ENCODE peak calls at places on chromosomes 3 and 15, in seven cellular contexts. One of them, this sample, is unnamed.

GRCh38 chr15:38531509-38531908 is 33.1 kb downstream of the RASGRP1 start:
- DNase-seq in SK-N-SH: no peak
- DNase-seq in GM12878: no peak
- DNase-seq in HCT116: no peak
- DNase-seq in H1: no peak
- DNase-seq in HepG2: no peak
- DNase-seq in K562: no peak
- DNase-seq in this sample: no peak

GRCh38 chr3:111764645-111765091 is 94.4 kb upstream of the PHLDB2 start:
- DNase-seq in HepG2: peak; percentile 72
- DNase-seq in GM12878: no peak
- DNase-seq in SK-N-SH: no peak
- DNase-seq in HCT116: peak; percentile 52
- DNase-seq in H1: no peak
- DNase-seq in K562: no peak
- DNase-seq in this sample: no peak

GRCh38 chr3:112111785-112112402 is 21.2 kb downstream of the GCSAM start:
- DNase-seq in HCT116: peak; percentile 46
- DNase-seq in K562: peak; percentile 47
- DNase-seq in GM12878: no peak
- DNase-seq in H1: no peak
- DNase-seq in HepG2: peak; percentile 33
- DNase-seq in SK-N-SH: peak; percentile 70
- DNase-seq in this sample: peak; percentile 77

GRCh38 chr3:147195896-147196295 is 210.4 kb downstream of the ZIC4 start:
- DNase-seq in K562: no peak
- DNase-seq in HCT116: no peak
- DNase-seq in H1: no peak
- DNase-seq in HepG2: no peak
- DNase-seq in GM12878: no peak
- DNase-seq in SK-N-SH: no peak
- DNase-seq in this sample: no peak

GRCh38 chr3:50370594-50370993 is 11.3 kb upstream of the TMEM115 start:
- DNase-seq in HCT116: no peak
- DNase-seq in K562: no peak
- DNase-seq in SK-N-SH: peak; percentile 78
- DNase-seq in H1: no peak
- DNase-seq in GM12878: no peak
- DNase-seq in HepG2: no peak
- DNase-seq in this sample: no peak

GRCh38 chr3:7565574-7565973 is 704.7 kb downstream of the GRM7 start:
- DNase-seq in HepG2: no peak
- DNase-seq in SK-N-SH: no peak
- DNase-seq in H1: no peak
- DNase-seq in HCT116: no peak
- DNase-seq in GM12878: no peak
- DNase-seq in K562: no peak
- DNase-seq in this sample: no peak

GRCh38 chr3:185756477-185756876 is 68.4 kb downstream of the IGF2BP2 start:
- DNase-seq in SK-N-SH: no peak
- DNase-seq in K562: no peak
- DNase-seq in HCT116: no peak
- DNase-seq in HepG2: no peak
- DNase-seq in GM12878: no peak
- DNase-seq in H1: no peak
- DNase-seq in this sample: no peak

GRCh38 chr15:45180201-45180600 is 7.6 kb downstream of the SHF start:
- DNase-seq in K562: no peak
- DNase-seq in HepG2: no peak
- DNase-seq in H1: no peak
- DNase-seq in SK-N-SH: peak; percentile 5
- DNase-seq in HCT116: no peak
- DNase-seq in GM12878: no peak
- DNase-seq in this sample: no peak

GRCh38 chr3:20185733-20186599 is at the start of gene SGO1:
- DNase-seq in SK-N-SH: peak; percentile 96
- DNase-seq in GM12878: peak; percentile 97
- DNase-seq in HepG2: peak; percentile 94
- DNase-seq in HCT116: peak; percentile 95
- DNase-seq in H1: peak; percentile 99
- DNase-seq in K562: peak; percentile 99
- DNase-seq in this sample: peak; percentile 89

GRCh38 chr3:49610881-49611280 is 56.6 kb downstream of the BSN start:
- DNase-seq in K562: no peak
- DNase-seq in HCT116: no peak
- DNase-seq in GM12878: no peak
- DNase-seq in HepG2: peak; percentile 24
- DNase-seq in H1: no peak
- DNase-seq in SK-N-SH: no peak
- DNase-seq in this sample: no peak

GRCh38 chr3:15629860-15630597 is 28.5 kb downstream of the BTD start:
- DNase-seq in GM12878: peak; percentile 83
- DNase-seq in K562: peak; percentile 72
- DNase-seq in H1: no peak
- DNase-seq in SK-N-SH: peak; percentile 76
- DNase-seq in HepG2: peak; percentile 62
- DNase-seq in HCT116: peak; percentile 70
- DNase-seq in this sample: peak; percentile 84

GRCh38 chr3:49165771-49166751 is at the start of gene CCDC71:
- DNase-seq in GM12878: peak; percentile 20
- DNase-seq in SK-N-SH: peak; percentile 97
- DNase-seq in HCT116: peak; percentile 18
- DNase-seq in HepG2: peak; percentile 43
- DNase-seq in H1: peak; percentile 90
- DNase-seq in K562: peak; percentile 81
- DNase-seq in this sample: peak; percentile 69

GRCh38 chr3:143686638-143687197 is 161.6 kb downstream of the SLC9A9 start:
- DNase-seq in SK-N-SH: no peak
- DNase-seq in K562: no peak
- DNase-seq in HepG2: no peak
- DNase-seq in HCT116: no peak
- DNase-seq in H1: no peak
- DNase-seq in GM12878: no peak
- DNase-seq in this sample: no peak

GRCh38 chr15:55389276-55389631 is 18.9 kb downstream of the CCPG1 start:
- DNase-seq in H1: no peak
- DNase-seq in SK-N-SH: no peak
- DNase-seq in K562: no peak
- DNase-seq in GM12878: no peak
- DNase-seq in HepG2: no peak
- DNase-seq in HCT116: no peak
- DNase-seq in this sample: no peak

GRCh38 chr15:72967836-72968530 is 84.3 kb upstream of the NEO1 start:
- DNase-seq in K562: no peak
- DNase-seq in HepG2: no peak
- DNase-seq in SK-N-SH: no peak
- DNase-seq in HCT116: no peak
- DNase-seq in H1: no peak
- DNase-seq in GM12878: no peak
- DNase-seq in this sample: no peak

GRCh38 chr15:72967397-72967796 is 84.9 kb upstream of the NEO1 start:
- DNase-seq in HCT116: no peak
- DNase-seq in HepG2: no peak
- DNase-seq in SK-N-SH: no peak
- DNase-seq in GM12878: no peak
- DNase-seq in H1: no peak
- DNase-seq in K562: no peak
- DNase-seq in this sample: no peak

GRCh38 chr15:72965671-72966070 is 86.6 kb upstream of the NEO1 start:
- DNase-seq in H1: no peak
- DNase-seq in K562: no peak
- DNase-seq in SK-N-SH: no peak
- DNase-seq in HepG2: no peak
- DNase-seq in HCT116: no peak
- DNase-seq in GM12878: no peak
- DNase-seq in this sample: no peak

GRCh38 chr15:72968531-72968922 is 83.7 kb upstream of the NEO1 start:
- DNase-seq in H1: no peak
- DNase-seq in GM12878: no peak
- DNase-seq in K562: no peak
- DNase-seq in HepG2: no peak
- DNase-seq in SK-N-SH: no peak
- DNase-seq in HCT116: no peak
- DNase-seq in this sample: no peak

DNA sequence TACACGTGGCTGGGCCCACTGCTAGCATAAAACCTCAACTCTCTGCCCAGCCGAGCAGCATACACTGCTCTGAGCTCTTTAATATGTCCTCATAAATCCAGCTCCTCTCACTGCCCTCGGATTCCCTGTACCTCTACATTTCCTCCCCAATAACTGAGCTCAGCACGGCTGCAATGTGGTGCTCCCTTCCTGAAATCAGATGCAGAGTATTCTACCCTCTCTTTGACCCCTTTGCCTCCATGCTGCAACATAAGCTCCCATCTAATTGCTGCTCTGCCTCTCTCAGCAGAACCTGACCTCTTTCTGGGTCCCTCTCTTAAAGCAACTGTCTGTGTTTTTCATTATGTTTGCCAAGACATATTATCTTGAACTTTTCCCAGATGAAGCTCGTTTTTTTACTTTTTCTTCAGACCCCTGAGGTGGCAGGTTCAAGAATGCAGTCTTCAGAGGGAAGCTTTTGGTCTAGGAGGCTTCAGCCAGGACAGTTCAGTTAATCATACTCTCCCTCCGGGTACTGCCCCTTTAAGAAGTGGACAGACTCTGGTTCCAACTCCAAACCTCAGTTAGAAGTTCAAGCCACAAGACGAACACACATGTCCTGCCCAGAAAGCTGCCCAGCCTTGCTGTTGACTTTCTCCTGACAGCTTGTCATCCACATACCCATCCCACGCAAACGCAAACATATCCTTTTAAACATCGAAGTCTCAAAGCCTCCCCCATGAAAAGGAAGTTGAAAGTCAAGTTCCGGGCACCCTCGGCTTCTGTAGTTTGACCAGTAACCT is 81.1 kb upstream of the NEO1 start:
- DNase-seq in HepG2: no peak
- DNase-seq in GM12878: no peak
- DNase-seq in H1: no peak
- DNase-seq in HCT116: no peak
- DNase-seq in K562: no peak
- DNase-seq in SK-N-SH: no peak
- DNase-seq in this sample: no peak
- TF ChIP-seq JUND in HepG2: no peak
- TF ChIP-seq JUND in GM12878: no peak
- TF ChIP-seq JUND in H1: no peak
- TF ChIP-seq JUND in HCT116: no peak
- TF ChIP-seq JUND in K562: no peak
- TF ChIP-seq JUND in SK-N-SH: no peak
- TF ChIP-seq JUND in this sample: no peak

DNA sequence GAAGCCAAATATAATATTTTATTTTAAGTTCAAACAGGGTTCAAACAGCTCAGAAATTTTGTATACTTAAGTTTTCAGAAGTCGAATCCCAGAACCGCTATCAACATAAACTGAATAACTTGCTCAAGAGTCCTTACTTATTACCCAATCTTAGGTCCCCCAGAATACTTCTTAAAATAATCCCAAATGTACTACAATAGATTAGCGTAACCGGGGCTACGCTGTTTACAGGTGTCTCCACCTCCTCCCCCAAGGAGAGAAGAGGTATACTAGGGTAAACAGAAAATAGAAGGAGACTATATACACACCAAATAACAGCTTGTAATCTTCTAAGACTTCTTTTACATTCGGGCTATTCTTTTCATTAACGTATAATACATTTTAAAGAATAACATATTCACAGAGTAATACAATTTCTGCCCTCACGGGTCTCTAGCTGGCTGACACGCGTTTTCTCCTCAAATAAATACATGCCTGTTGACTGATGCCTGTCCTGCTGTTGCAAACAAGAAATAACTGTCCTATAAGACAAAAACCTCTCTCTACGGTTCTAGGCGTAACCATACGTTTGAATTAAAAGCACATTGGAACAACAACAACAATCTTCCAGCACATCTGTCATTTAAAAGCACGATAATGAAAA is 1.3 kb downstream of the DENND4A start:
- DNase-seq in HepG2: no peak
- DNase-seq in H1: no peak
- DNase-seq in SK-N-SH: peak; percentile 35
- DNase-seq in HCT116: no peak
- DNase-seq in GM12878: no peak
- DNase-seq in K562: no peak
- DNase-seq in this sample: no peak
- TF ChIP-seq JUND in HepG2: no peak
- TF ChIP-seq JUND in H1: no peak
- TF ChIP-seq JUND in SK-N-SH: no peak
- TF ChIP-seq JUND in HCT116: no peak
- TF ChIP-seq JUND in GM12878: no peak
- TF ChIP-seq JUND in K562: no peak
- TF ChIP-seq JUND in this sample: no peak

GRCh38 chr3:127820871-127821853 is 1.2 kb downstream of the MGLL start:
- DNase-seq in GM12878: no peak
- DNase-seq in H1: no peak
- DNase-seq in HepG2: no peak
- DNase-seq in SK-N-SH: no peak
- DNase-seq in K562: peak; percentile 29
- DNase-seq in HCT116: no peak
- DNase-seq in this sample: peak; percentile 82

GRCh38 chr3:127819656-127820055 is 2.7 kb downstream of the MGLL start:
- DNase-seq in H1: no peak
- DNase-seq in SK-N-SH: no peak
- DNase-seq in HCT116: no peak
- DNase-seq in K562: no peak
- DNase-seq in HepG2: no peak
- DNase-seq in GM12878: no peak
- DNase-seq in this sample: no peak

GRCh38 chr3:127819086-127819485 is 3.2 kb downstream of the MGLL start:
- DNase-seq in GM12878: no peak
- DNase-seq in K562: no peak
- DNase-seq in H1: no peak
- DNase-seq in HepG2: no peak
- DNase-seq in HCT116: no peak
- DNase-seq in SK-N-SH: no peak
- DNase-seq in this sample: no peak

GRCh38 chr3:127822166-127822835 is at the start of gene MGLL:
- DNase-seq in HCT116: no peak
- DNase-seq in K562: no peak
- DNase-seq in GM12878: no peak
- DNase-seq in SK-N-SH: peak; percentile 78
- DNase-seq in HepG2: no peak
- DNase-seq in H1: peak; percentile 60
- DNase-seq in this sample: peak; percentile 49

GRCh38 chr3:127820221-127820870 is 2.0 kb downstream of the MGLL start:
- DNase-seq in HCT116: no peak
- DNase-seq in GM12878: peak; percentile 41
- DNase-seq in SK-N-SH: peak; percentile 53
- DNase-seq in HepG2: no peak
- DNase-seq in K562: no peak
- DNase-seq in H1: no peak
- DNase-seq in this sample: no peak
- TF ChIP-seq JUND in HCT116: no peak
- TF ChIP-seq JUND in GM12878: no peak
- TF ChIP-seq JUND in SK-N-SH: no peak
- TF ChIP-seq JUND in HepG2: no peak
- TF ChIP-seq JUND in K562: no peak
- TF ChIP-seq JUND in H1: no peak
- TF ChIP-seq JUND in this sample: no peak

DNA sequence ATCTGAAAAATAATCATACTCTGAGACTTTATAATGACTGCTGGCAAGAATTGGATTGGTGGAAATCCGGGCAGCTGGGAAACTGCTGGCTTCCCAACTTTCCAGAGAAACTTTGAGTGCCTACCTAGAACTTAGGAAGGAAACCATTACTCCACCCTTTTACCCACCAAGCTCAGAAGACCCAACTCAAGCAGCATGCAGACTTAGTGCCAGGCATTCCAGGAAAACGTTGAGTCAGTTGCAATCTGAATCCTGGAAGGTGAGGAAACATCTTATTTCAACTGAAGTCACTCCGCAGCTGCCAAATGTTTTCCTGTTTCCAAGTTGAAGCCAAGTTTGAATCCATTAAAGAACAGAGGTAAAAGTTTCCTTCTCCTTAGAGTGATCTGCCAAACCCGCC is 126.5 kb downstream of the ZNF385D start:
- DNase-seq in GM12878: no peak
- DNase-seq in K562: no peak
- DNase-seq in SK-N-SH: no peak
- DNase-seq in H1: no peak
- DNase-seq in HepG2: no peak
- DNase-seq in HCT116: no peak
- DNase-seq in this sample: no peak
- TF ChIP-seq JUND in GM12878: no peak
- TF ChIP-seq JUND in K562: no peak
- TF ChIP-seq JUND in SK-N-SH: no peak
- TF ChIP-seq JUND in H1: no peak
- TF ChIP-seq JUND in HepG2: no peak
- TF ChIP-seq JUND in HCT116: no peak
- TF ChIP-seq JUND in this sample: no peak